ENCODE peak calls at places on chromosomes 12 and 14, in seven cellular contexts. One of them, this sample, is unnamed.
A peak's percentile ranks its signal among the peaks of the same experiment; 100 is the strongest.

GRCh38 chr14:54683882-54684794 is 117.2 kb downstream of the SAMD4A start:
- DNase-seq in CD8-positive, alpha-beta T cell: no peak
- DNase-seq in Peyer's patch: no peak
- DNase-seq in MM.1S: no peak
- DNase-seq in breast epithelium: no peak
- DNase-seq in body of pancreas: peak; percentile 36
- DNase-seq in astrocyte: peak; percentile 81
- DNase-seq in this sample: peak; percentile 86

GRCh38 chr14:23173039-23173438 is 10.4 kb downstream of the SLC7A8 start:
- DNase-seq in CD8-positive, alpha-beta T cell: no peak
- DNase-seq in Peyer's patch: no peak
- DNase-seq in MM.1S: no peak
- DNase-seq in breast epithelium: no peak
- DNase-seq in body of pancreas: peak; percentile 36
- DNase-seq in astrocyte: no peak
- DNase-seq in this sample: no peak

GRCh38 chr14:34363733-34364134 is 98.3 kb downstream of the SPTSSA start:
- DNase-seq in CD8-positive, alpha-beta T cell: no peak
- DNase-seq in Peyer's patch: no peak
- DNase-seq in MM.1S: no peak
- DNase-seq in breast epithelium: no peak
- DNase-seq in body of pancreas: no peak
- DNase-seq in astrocyte: peak; percentile 41
- DNase-seq in this sample: no peak

GRCh38 chr14:86057018-86057667 is 527.2 kb downstream of the FLRT2 start:
- DNase-seq in CD8-positive, alpha-beta T cell: peak; percentile 17
- DNase-seq in Peyer's patch: no peak
- DNase-seq in MM.1S: peak; percentile 7
- DNase-seq in breast epithelium: no peak
- DNase-seq in body of pancreas: no peak
- DNase-seq in astrocyte: no peak
- DNase-seq in this sample: no peak

GRCh38 chr14:54627325-54627717 is 60.4 kb downstream of the SAMD4A start:
- DNase-seq in CD8-positive, alpha-beta T cell: no peak
- DNase-seq in Peyer's patch: no peak
- DNase-seq in MM.1S: no peak
- DNase-seq in breast epithelium: no peak
- DNase-seq in body of pancreas: no peak
- DNase-seq in astrocyte: no peak
- DNase-seq in this sample: no peak

GRCh38 chr12:96416033-96416790 is 16.0 kb upstream of the CDK17 start:
- DNase-seq in CD8-positive, alpha-beta T cell: no peak
- DNase-seq in Peyer's patch: no peak
- DNase-seq in MM.1S: no peak
- DNase-seq in breast epithelium: no peak
- DNase-seq in body of pancreas: no peak
- DNase-seq in astrocyte: peak; percentile 74
- DNase-seq in this sample: no peak

GRCh38 chr14:64758025-64758521 is 53.8 kb downstream of the PLEKHG3 start:
- DNase-seq in CD8-positive, alpha-beta T cell: no peak
- DNase-seq in Peyer's patch: no peak
- DNase-seq in MM.1S: no peak
- DNase-seq in breast epithelium: no peak
- DNase-seq in body of pancreas: peak; percentile 57
- DNase-seq in astrocyte: peak; percentile 86
- DNase-seq in this sample: peak; percentile 47

GRCh38 chr14:23299986-23300686 is 2.5 kb downstream of the PPP1R3E start:
- DNase-seq in CD8-positive, alpha-beta T cell: no peak
- DNase-seq in Peyer's patch: no peak
- DNase-seq in MM.1S: no peak
- DNase-seq in breast epithelium: no peak
- DNase-seq in body of pancreas: no peak
- DNase-seq in astrocyte: no peak
- DNase-seq in this sample: peak; percentile 31

GRCh38 chr14:80477388-80478160 is 266.3 kb upstream of the DIO2 start:
- DNase-seq in CD8-positive, alpha-beta T cell: no peak
- DNase-seq in Peyer's patch: no peak
- DNase-seq in MM.1S: no peak
- DNase-seq in breast epithelium: no peak
- DNase-seq in body of pancreas: no peak
- DNase-seq in astrocyte: peak; percentile 17
- DNase-seq in this sample: no peak

GRCh38 chr12:117470804-117471203 is 109.4 kb upstream of the NOS1 start:
- DNase-seq in CD8-positive, alpha-beta T cell: no peak
- DNase-seq in Peyer's patch: no peak
- DNase-seq in MM.1S: no peak
- DNase-seq in breast epithelium: no peak
- DNase-seq in body of pancreas: no peak
- DNase-seq in astrocyte: no peak
- DNase-seq in this sample: no peak

GRCh38 chr14:75401356-75401755 is 26.5 kb upstream of the JDP2 start:
- DNase-seq in CD8-positive, alpha-beta T cell: no peak
- DNase-seq in Peyer's patch: peak; percentile 58
- DNase-seq in MM.1S: no peak
- DNase-seq in breast epithelium: no peak
- DNase-seq in body of pancreas: peak; percentile 7
- DNase-seq in astrocyte: no peak
- DNase-seq in this sample: peak; percentile 82

GRCh38 chr14:37848985-37849605 is 253.7 kb downstream of the TTC6 start:
- DNase-seq in CD8-positive, alpha-beta T cell: no peak
- DNase-seq in Peyer's patch: no peak
- DNase-seq in MM.1S: no peak
- DNase-seq in breast epithelium: no peak
- DNase-seq in body of pancreas: no peak
- DNase-seq in astrocyte: no peak
- DNase-seq in this sample: no peak

GRCh38 chr14:38339704-38340103 is 83.8 kb upstream of the CLEC14A start:
- DNase-seq in CD8-positive, alpha-beta T cell: no peak
- DNase-seq in Peyer's patch: no peak
- DNase-seq in MM.1S: no peak
- DNase-seq in breast epithelium: no peak
- DNase-seq in body of pancreas: no peak
- DNase-seq in astrocyte: peak; percentile 66
- DNase-seq in this sample: no peak

GRCh38 chr14:51869426-51870113 is 9.2 kb downstream of the GNG2 start:
- DNase-seq in CD8-positive, alpha-beta T cell: peak; percentile 48
- DNase-seq in Peyer's patch: no peak
- DNase-seq in MM.1S: no peak
- DNase-seq in breast epithelium: no peak
- DNase-seq in body of pancreas: no peak
- DNase-seq in astrocyte: no peak
- DNase-seq in this sample: no peak

GRCh38 chr14:68820536-68820935 is 27.7 kb upstream of the ZFP36L1 start:
- DNase-seq in CD8-positive, alpha-beta T cell: no peak
- DNase-seq in Peyer's patch: no peak
- DNase-seq in MM.1S: no peak
- DNase-seq in breast epithelium: no peak
- DNase-seq in body of pancreas: no peak
- DNase-seq in astrocyte: no peak
- DNase-seq in this sample: no peak

GRCh38 chr12:105523164-105524057 is 192.9 kb downstream of the C12orf75 start:
- DNase-seq in CD8-positive, alpha-beta T cell: no peak
- DNase-seq in Peyer's patch: no peak
- DNase-seq in MM.1S: no peak
- DNase-seq in breast epithelium: no peak
- DNase-seq in body of pancreas: peak; percentile 26
- DNase-seq in astrocyte: peak; percentile 95
- DNase-seq in this sample: peak; percentile 83

GRCh38 chr12:25734529-25735180 is 181.6 kb upstream of the LMNTD1 start:
- DNase-seq in CD8-positive, alpha-beta T cell: no peak
- DNase-seq in Peyer's patch: no peak
- DNase-seq in MM.1S: no peak
- DNase-seq in breast epithelium: no peak
- DNase-seq in body of pancreas: no peak
- DNase-seq in astrocyte: no peak
- DNase-seq in this sample: no peak

GRCh38 chr14:74980398-74980745 is 22.3 kb upstream of the EIF2B2 start:
- DNase-seq in CD8-positive, alpha-beta T cell: no peak
- DNase-seq in Peyer's patch: no peak
- DNase-seq in MM.1S: no peak
- DNase-seq in breast epithelium: no peak
- DNase-seq in body of pancreas: no peak
- DNase-seq in astrocyte: no peak
- DNase-seq in this sample: peak; percentile 74

GRCh38 chr14:93683241-93683640 is 105.0 kb downstream of the PRIMA1 start:
- DNase-seq in CD8-positive, alpha-beta T cell: no peak
- DNase-seq in Peyer's patch: no peak
- DNase-seq in MM.1S: no peak
- DNase-seq in breast epithelium: no peak
- DNase-seq in body of pancreas: no peak
- DNase-seq in astrocyte: no peak
- DNase-seq in this sample: no peak

GRCh38 chr12:31659087-31659942 is at the start of gene ETFBKMT:
- DNase-seq in CD8-positive, alpha-beta T cell: peak; percentile 92
- DNase-seq in Peyer's patch: peak; percentile 91
- DNase-seq in MM.1S: peak; percentile 91
- DNase-seq in breast epithelium: peak; percentile 85
- DNase-seq in body of pancreas: peak; percentile 96
- DNase-seq in astrocyte: peak; percentile 87
- DNase-seq in this sample: peak; percentile 93

GRCh38 chr12:56688846-56689113 is 696 bp upstream of the PTGES3 start:
- DNase-seq in CD8-positive, alpha-beta T cell: no peak
- DNase-seq in Peyer's patch: no peak
- DNase-seq in MM.1S: no peak
- DNase-seq in breast epithelium: no peak
- DNase-seq in body of pancreas: no peak
- DNase-seq in astrocyte: no peak
- DNase-seq in this sample: no peak

GRCh38 chr14:68661226-68662225 is 131.3 kb downstream of the ZFP36L1 start:
- DNase-seq in CD8-positive, alpha-beta T cell: no peak
- DNase-seq in Peyer's patch: no peak
- DNase-seq in MM.1S: no peak
- DNase-seq in breast epithelium: no peak
- DNase-seq in body of pancreas: peak; percentile 1
- DNase-seq in astrocyte: no peak
- DNase-seq in this sample: no peak

GRCh38 chr12:38163442-38163801 is 153.2 kb upstream of the ALG10B start:
- DNase-seq in CD8-positive, alpha-beta T cell: no peak
- DNase-seq in Peyer's patch: no peak
- DNase-seq in MM.1S: no peak
- DNase-seq in breast epithelium: peak; percentile 40
- DNase-seq in body of pancreas: no peak
- DNase-seq in astrocyte: no peak
- DNase-seq in this sample: no peak
- H3K27ac ChIP-seq in CD8-positive, alpha-beta T cell: no peak overlapping the region
- H3K27ac ChIP-seq in Peyer's patch: no peak overlapping the region
- H3K27ac ChIP-seq in MM.1S: no peak overlapping the region
- H3K27ac ChIP-seq in breast epithelium: no peak overlapping the region
- H3K27ac ChIP-seq in body of pancreas: no peak overlapping the region
- H3K27ac ChIP-seq in astrocyte: no peak overlapping the region
- H3K27ac ChIP-seq in this sample: no peak overlapping the region

GRCh38 chr14:91380116-91380515 is 37.5 kb downstream of the CCDC88C start:
- DNase-seq in CD8-positive, alpha-beta T cell: no peak
- DNase-seq in Peyer's patch: no peak
- DNase-seq in MM.1S: no peak
- DNase-seq in breast epithelium: no peak
- DNase-seq in body of pancreas: no peak
- DNase-seq in astrocyte: no peak
- DNase-seq in this sample: no peak
- H3K4me1 ChIP-seq in CD8-positive, alpha-beta T cell: peaks cover 97% of the 10 kb centered on the region
- H3K4me1 ChIP-seq in Peyer's patch: peaks cover 17% of the 10 kb centered on the region
- H3K4me1 ChIP-seq in MM.1S: peaks cover 91% of the 10 kb centered on the region
- H3K4me1 ChIP-seq in breast epithelium: no peaks in the 10 kb centered on the region
- H3K4me1 ChIP-seq in body of pancreas: peaks cover 23% of the 10 kb centered on the region
- H3K4me1 ChIP-seq in astrocyte: peaks cover 4% of the 10 kb centered on the region
- H3K4me1 ChIP-seq in this sample: peaks cover 35% of the 10 kb centered on the region

GRCh38 chr12:75183967-75184366 is 25.7 kb downstream of the KCNC2 start:
- DNase-seq in CD8-positive, alpha-beta T cell: no peak
- DNase-seq in Peyer's patch: no peak
- DNase-seq in MM.1S: no peak
- DNase-seq in breast epithelium: no peak
- DNase-seq in body of pancreas: no peak
- DNase-seq in astrocyte: no peak
- DNase-seq in this sample: no peak

GRCh38 chr12:75177997-75178396 is 31.6 kb downstream of the KCNC2 start:
- DNase-seq in CD8-positive, alpha-beta T cell: no peak
- DNase-seq in Peyer's patch: no peak
- DNase-seq in MM.1S: no peak
- DNase-seq in breast epithelium: no peak
- DNase-seq in body of pancreas: no peak
- DNase-seq in astrocyte: peak; percentile 92
- DNase-seq in this sample: no peak
- H3K27ac ChIP-seq in CD8-positive, alpha-beta T cell: no peak overlapping the region
- H3K27ac ChIP-seq in Peyer's patch: no peak overlapping the region
- H3K27ac ChIP-seq in MM.1S: no peak overlapping the region
- H3K27ac ChIP-seq in breast epithelium: no peak overlapping the region
- H3K27ac ChIP-seq in body of pancreas: no peak overlapping the region
- H3K27ac ChIP-seq in astrocyte: peak overlapping the region; percentile 78
- H3K27ac ChIP-seq in this sample: no peak overlapping the region

GRCh38 chr12:76555797-76556196 is 3.8 kb downstream of the OSBPL8 start:
- DNase-seq in CD8-positive, alpha-beta T cell: no peak
- DNase-seq in Peyer's patch: no peak
- DNase-seq in MM.1S: no peak
- DNase-seq in breast epithelium: no peak
- DNase-seq in body of pancreas: no peak
- DNase-seq in astrocyte: no peak
- DNase-seq in this sample: no peak

GRCh38 chr12:76556373-76556772 is 3.2 kb downstream of the OSBPL8 start:
- DNase-seq in CD8-positive, alpha-beta T cell: no peak
- DNase-seq in Peyer's patch: no peak
- DNase-seq in MM.1S: no peak
- DNase-seq in breast epithelium: no peak
- DNase-seq in body of pancreas: no peak
- DNase-seq in astrocyte: no peak
- DNase-seq in this sample: no peak

GRCh38 chr12:76555226-76555767 is 4.3 kb downstream of the OSBPL8 start:
- DNase-seq in CD8-positive, alpha-beta T cell: no peak
- DNase-seq in Peyer's patch: no peak
- DNase-seq in MM.1S: no peak
- DNase-seq in breast epithelium: no peak
- DNase-seq in body of pancreas: no peak
- DNase-seq in astrocyte: no peak
- DNase-seq in this sample: no peak

GRCh38 chr12:76552343-76552938 is 7.1 kb downstream of the OSBPL8 start:
- DNase-seq in CD8-positive, alpha-beta T cell: no peak
- DNase-seq in Peyer's patch: no peak
- DNase-seq in MM.1S: no peak
- DNase-seq in breast epithelium: no peak
- DNase-seq in body of pancreas: no peak
- DNase-seq in astrocyte: peak; percentile 73
- DNase-seq in this sample: no peak

DNA sequence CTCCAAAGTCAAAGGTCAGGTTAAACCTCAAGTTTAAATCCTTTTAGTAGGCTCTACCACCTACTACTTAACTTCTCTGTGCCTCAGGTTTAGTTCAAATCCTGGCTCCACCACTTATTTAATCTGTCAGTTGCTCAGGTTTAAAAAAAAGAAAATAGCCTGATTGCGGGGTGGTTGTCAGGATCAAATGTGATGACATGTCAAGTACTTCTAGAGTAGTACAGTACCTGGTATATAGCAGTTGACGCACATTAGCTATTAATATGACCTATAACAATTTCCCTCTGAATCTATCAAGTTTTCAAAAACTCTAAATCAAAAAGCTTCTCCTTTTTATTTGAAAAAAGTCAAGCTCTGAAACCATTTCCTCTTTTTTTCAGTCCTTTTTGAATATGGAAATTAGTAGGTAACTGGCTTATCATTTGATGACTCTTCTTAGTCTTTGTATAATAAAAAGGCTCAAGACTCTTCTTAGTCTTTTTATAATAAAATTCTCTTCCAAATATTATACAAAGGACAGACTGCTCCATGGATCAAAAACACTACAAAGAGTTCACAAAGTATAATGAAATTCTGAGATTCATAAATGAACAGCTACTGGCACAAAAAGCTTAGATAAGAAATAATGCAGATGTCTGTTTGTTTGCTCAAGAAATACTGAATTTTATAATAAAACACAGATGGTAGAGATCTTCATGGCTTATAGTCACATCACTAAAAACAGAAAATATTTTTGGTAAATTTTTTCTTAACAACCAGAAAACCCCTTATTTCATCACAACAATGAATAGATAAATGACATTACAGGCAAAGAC is 5.0 kb downstream of the OSBPL8 start:
- DNase-seq in CD8-positive, alpha-beta T cell: no peak
- DNase-seq in Peyer's patch: no peak
- DNase-seq in MM.1S: no peak
- DNase-seq in breast epithelium: no peak
- DNase-seq in body of pancreas: no peak
- DNase-seq in astrocyte: no peak
- DNase-seq in this sample: no peak
- H3K4me1 ChIP-seq in CD8-positive, alpha-beta T cell: peaks cover 68% of the 10 kb centered on the region
- H3K4me1 ChIP-seq in Peyer's patch: peaks cover 5% of the 10 kb centered on the region
- H3K4me1 ChIP-seq in MM.1S: peaks cover 3% of the 10 kb centered on the region
- H3K4me1 ChIP-seq in breast epithelium: no peaks in the 10 kb centered on the region
- H3K4me1 ChIP-seq in body of pancreas: peaks cover 37% of the 10 kb centered on the region
- H3K4me1 ChIP-seq in astrocyte: peaks cover 11% of the 10 kb centered on the region
- H3K4me1 ChIP-seq in this sample: peaks cover 48% of the 10 kb centered on the region

This sample was measured in suprapubic skin.